ENCODE peak calls at places on chromosomes 2 and 18, in seven cellular contexts. F, B, T, J, N, W and Q are unnamed samples.

GRCh38 chr2:24399434-24400206 is 39.3 kb upstream of the ITSN2 start:
- DNase-seq in N (no peak), B (no peak), J (no peak), W (no peak), T (no peak), F (no peak), Q (no peak)

GRCh38 chr2:72710418-72711152 is 115.2 kb downstream of the EXOC6B start:
- DNase-seq in J (no peak), B (no peak), W (no peak), N (no peak), T (no peak), F (no peak), Q (no peak)

GRCh38 chr18:79533146-79533545 is 137.4 kb downstream of the NFATC1 start:
- DNase-seq in B (no peak), F (no peak), N (no peak), J (no peak), T (no peak), W (no peak), Q (no peak)

GRCh38 chr2:241443486-241444223 is 64.7 kb downstream of the STK25 start:
- DNase-seq in F (no peak), T (no peak), N (peak), W (no peak), B (no peak), J (no peak), Q (peak)

GRCh38 chr2:160209457-160209856 is 9.4 kb upstream of the ITGB6 start:
- DNase-seq in F (no peak), B (no peak), N (peak), J (no peak), W (peak), T (no peak), Q (peak)

GRCh38 chr2:179939282-179939681 is 67.8 kb downstream of the CWC22 start:
- DNase-seq in W (no peak), N (no peak), B (no peak), F (no peak), J (no peak), T (no peak), Q (no peak)

GRCh38 chr2:231294116-231294515 is 95.7 kb downstream of the ARMC9 start:
- DNase-seq in F (no peak), T (no peak), B (no peak), N (no peak), J (no peak), W (no peak), Q (no peak)

GRCh38 chr2:7792031-7792651 is 874.9 kb downstream of the RNF144A start:
- DNase-seq in B (no peak), N (no peak), F (no peak), J (no peak), W (no peak), T (no peak), Q (no peak)

GRCh38 chr2:174117951-174118930 is 130.1 kb downstream of the OLA1 start:
- DNase-seq in F (peak), T (peak), B (no peak), W (peak), N (peak), J (no peak), Q (peak)

GRCh38 chr2:1324884-1325283 is 88.4 kb upstream of the TPO start:
- DNase-seq in W (no peak), J (no peak), N (no peak), T (no peak), B (no peak), F (no peak), Q (no peak)

GRCh38 chr2:164721425-164721824 is 100.1 kb upstream of the GRB14 start:
- DNase-seq in F (no peak), T (no peak), N (no peak), W (no peak), B (no peak), J (no peak), Q (no peak)

DNA sequence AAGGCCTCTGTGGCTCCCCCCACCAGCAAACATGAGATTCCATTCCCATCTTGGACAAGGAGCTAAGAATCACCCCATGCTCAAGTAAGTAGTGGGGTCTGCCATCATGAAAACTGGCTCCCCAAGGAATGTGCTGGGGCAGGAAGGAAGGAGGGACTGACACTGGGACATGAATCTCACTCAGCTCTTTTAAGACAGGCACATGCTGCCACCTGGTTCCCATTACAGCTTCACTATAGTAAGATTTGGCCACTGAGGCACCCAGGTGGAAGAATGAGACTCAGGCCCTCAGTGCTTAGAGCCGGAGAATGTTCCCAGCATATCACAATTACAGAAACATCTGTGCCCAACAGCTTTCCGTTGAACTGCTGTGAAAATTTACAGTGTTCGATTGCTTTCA is 38.7 kb downstream of the OSR1 start:
- DNase-seq in B (no peak), J (no peak), N (no peak), W (no peak), F (no peak), T (no peak), Q (no peak)
- H4K8ac ChIP-seq in B (no peak), J (no peak), N (no peak), W (no peak), F (no peak), T (no peak), Q (no peak)

DNA sequence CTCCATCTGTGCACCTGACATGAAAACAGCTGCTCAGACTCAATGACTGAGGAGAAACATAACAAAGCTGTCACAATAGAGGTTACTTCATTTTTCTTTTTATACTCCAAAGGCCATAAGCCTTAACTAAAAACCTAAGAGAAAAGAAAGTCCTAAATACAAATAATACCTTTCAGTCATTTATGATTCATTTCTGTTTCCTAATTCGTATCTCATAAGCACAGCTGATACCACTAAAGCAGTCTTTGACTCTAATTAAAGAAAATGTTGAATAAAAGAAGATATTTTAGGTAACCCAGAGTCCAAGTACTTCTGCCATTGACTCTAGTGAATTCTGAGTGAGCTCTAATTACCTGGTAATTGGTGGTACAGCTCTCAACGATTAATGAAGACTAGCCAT is 20.6 kb downstream of the NEMP2 start:
- DNase-seq in F (no peak), N (no peak), T (no peak), B (no peak), W (no peak), J (no peak), Q (no peak)
- H4K8ac ChIP-seq in F (no peak), N (no peak), T (no peak), B (no peak), W (no peak), J (no peak), Q (no peak)

GRCh38 chr18:21896732-21897336 is 156.2 kb downstream of the MIB1 start:
- DNase-seq in F (no peak), W (no peak), B (no peak), J (no peak), N (no peak), T (peak), Q (no peak)
- H4K8ac ChIP-seq in F (no peak), W (no peak), B (no peak), J (no peak), N (no peak), T (no peak), Q (no peak)

GRCh38 chr2:190207929-190208328 is 111.7 kb downstream of the HIBCH start:
- DNase-seq in J (no peak), F (no peak), W (no peak), T (no peak), B (no peak), N (no peak), Q (no peak)
- H4K8ac ChIP-seq in J (no peak), F (no peak), W (no peak), T (no peak), B (no peak), N (no peak), Q (no peak)

GRCh38 chr2:229240984-229241491 is 30.0 kb downstream of the PID1 start:
- DNase-seq in F (no peak), T (no peak), W (no peak), J (no peak), B (no peak), N (no peak), Q (no peak)
- H4K8ac ChIP-seq in F (no peak), T (no peak), W (no peak), J (no peak), B (no peak), N (no peak), Q (no peak)

GRCh38 chr2:126912201-126912600 is 13.5 kb downstream of the TEX51 start:
- DNase-seq in B (no peak), N (no peak), J (no peak), F (no peak), W (no peak), T (no peak), Q (no peak)

GRCh38 chr2:126913881-126914495 is 15.3 kb downstream of the TEX51 start:
- DNase-seq in J (no peak), W (no peak), F (no peak), N (no peak), B (no peak), T (no peak), Q (no peak)

GRCh38 chr2:126914811-126915500 is 16.3 kb downstream of the TEX51 start:
- DNase-seq in B (no peak), W (no peak), T (no peak), N (no peak), F (no peak), J (no peak), Q (no peak)

GRCh38 chr2:126911111-126911796 is 12.6 kb downstream of the TEX51 start:
- DNase-seq in N (no peak), B (no peak), F (no peak), J (no peak), W (no peak), T (no peak), Q (no peak)

GRCh38 chr2:126913329-126913728 is 14.6 kb downstream of the TEX51 start:
- DNase-seq in F (no peak), T (no peak), W (no peak), B (no peak), N (no peak), J (no peak), Q (no peak)
- H4K8ac ChIP-seq in F (no peak), T (no peak), W (no peak), B (no peak), N (no peak), J (no peak), Q (no peak)

GRCh38 chr18:7559709-7560319 is 7.3 kb upstream of the PTPRM start:
- DNase-seq in N (no peak), W (no peak), T (no peak), B (no peak), F (no peak), J (no peak), Q (no peak)
- H4K8ac ChIP-seq in N (no peak), W (no peak), T (no peak), B (no peak), F (no peak), J (no peak), Q (no peak)

DNA sequence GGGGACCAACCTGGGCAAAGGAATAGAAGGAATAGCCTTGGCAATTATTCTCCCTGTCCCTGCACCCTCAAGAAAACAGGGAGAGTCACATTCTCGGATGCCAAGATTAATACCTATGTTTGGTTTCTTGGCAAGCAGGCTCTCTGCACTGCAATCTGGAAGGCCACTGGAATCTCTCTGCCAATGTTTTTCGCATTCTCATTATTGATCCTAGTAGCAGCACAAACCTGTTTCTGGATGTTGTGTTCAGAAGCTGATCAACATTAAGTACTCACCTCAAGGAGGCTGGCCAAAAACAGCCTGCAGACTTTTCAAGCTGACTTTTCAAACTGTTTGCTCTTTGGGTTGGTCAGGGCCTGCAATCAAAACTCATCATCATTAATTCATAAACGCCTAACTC is 62.2 kb downstream of the CLHC1 start:
- DNase-seq in N (no peak), B (no peak), F (no peak), W (no peak), T (no peak), J (no peak), Q (no peak)
- H4K8ac ChIP-seq in N (no peak), B (no peak), F (no peak), W (no peak), T (no peak), J (no peak), Q (no peak)

GRCh38 chr2:236305531-236305930 is 41.3 kb upstream of the ASB18 start:
- DNase-seq in B (no peak), N (no peak), T (no peak), F (no peak), W (no peak), J (no peak), Q (no peak)

GRCh38 chr2:236303935-236304334 is 39.7 kb upstream of the ASB18 start:
- DNase-seq in N (no peak), T (no peak), B (no peak), F (no peak), W (no peak), J (no peak), Q (no peak)

GRCh38 chr2:236308855-236309668 is 44.9 kb upstream of the ASB18 start:
- DNase-seq in B (no peak), T (no peak), J (no peak), F (no peak), N (no peak), W (no peak), Q (no peak)

GRCh38 chr2:236306825-236307540 is 42.8 kb upstream of the ASB18 start:
- DNase-seq in W (no peak), B (no peak), T (no peak), N (no peak), F (no peak), J (no peak), Q (no peak)

GRCh38 chr2:236305964-236306605 is 41.9 kb upstream of the ASB18 start:
- DNase-seq in N (no peak), T (no peak), W (no peak), B (no peak), J (no peak), F (no peak), Q (no peak)
- H4K8ac ChIP-seq in N (no peak), T (no peak), W (no peak), B (no peak), J (no peak), F (no peak), Q (no peak)

DNA sequence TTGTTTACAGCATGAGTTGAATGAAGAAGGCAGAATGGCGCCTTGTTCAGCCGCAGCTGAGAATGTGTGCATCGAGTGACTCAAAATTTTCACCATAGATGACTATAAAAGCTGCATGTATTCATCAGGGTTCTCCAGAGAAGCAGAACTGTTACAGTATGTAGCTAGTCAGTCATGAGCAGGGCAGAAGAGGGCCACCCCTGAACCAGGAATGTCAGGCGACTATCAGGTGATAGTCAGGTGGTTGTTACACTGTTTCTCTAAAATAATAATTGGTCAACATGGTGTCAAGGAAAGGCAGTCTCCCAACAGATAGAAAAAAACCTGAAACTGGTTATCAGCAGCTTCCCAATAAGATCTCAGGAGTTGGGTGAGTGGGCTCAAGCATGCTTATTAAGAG is 20.2 kb upstream of the NOSTRIN start:
- DNase-seq in T (no peak), W (no peak), B (no peak), N (no peak), F (no peak), J (no peak), Q (no peak)
- H4K8ac ChIP-seq in T (no peak), W (no peak), B (no peak), N (no peak), F (no peak), J (no peak), Q (no peak)